ENCODE peak calls at places on chromosomes 7 and 10, in eight cellular contexts. C is HCT116; G is lower lobe of right lung; F is upper lobe of right lung; Q is mesendoderm; L is naive thymus-derived CD4-positive, alpha-beta T cell; Z is IMR-90; W is lung. R is an unnamed sample. For H3K4me1, the result is how much of the 10 kb centered on the place peaks cover.

GRCh38 chr7:46157414-46157813 is 236.3 kb upstream of the IGFBP3 start:
- DNase-seq in G (no peak), C (no peak), W (no peak), F (no peak), Q (no peak), L (no peak), Z (no peak), R (no peak)

GRCh38 chr10:95308389-95309302 is 17.8 kb upstream of the PDLIM1 start:
- DNase-seq in W (peak), L (no peak), F (peak), Q (peak), G (peak), Z (peak), C (peak), R (peak)

GRCh38 chr7:6607651-6608051 is 7.8 kb upstream of the ZNF853 start:
- DNase-seq in G (no peak), L (no peak), Q (no peak), F (peak), Z (no peak), C (no peak), W (no peak), R (no peak)

GRCh38 chr7:130349911-130350782 is 5.5 kb downstream of the CPA5 start:
- DNase-seq in W (no peak), L (no peak), Z (peak), F (no peak), C (no peak), Q (peak), G (no peak), R (no peak)

GRCh38 chr7:90552521-90552920 is 43.6 kb upstream of the CDK14 start:
- DNase-seq in C (no peak), F (no peak), G (no peak), Q (no peak), Z (peak), W (no peak), L (no peak), R (peak)

GRCh38 chr10:24706479-24707118 is 17.1 kb downstream of the ARHGAP21 start:
- DNase-seq in C (no peak), Q (no peak), F (no peak), Z (peak), L (peak), G (no peak), W (no peak), R (peak)

GRCh38 chr10:80025281-80025680 is 53.2 kb upstream of the TMEM254 start:
- DNase-seq in L (no peak), C (no peak), G (no peak), Z (no peak), W (no peak), F (no peak), Q (no peak), R (no peak)

GRCh38 chr10:76433161-76434005 is 1002.0 kb downstream of the LRMDA start:
- DNase-seq in L (no peak), Z (no peak), C (no peak), G (peak), Q (peak), W (peak), F (no peak), R (no peak)

GRCh38 chr10:64648915-64649314 is 1127.7 kb downstream of the REEP3 start:
- DNase-seq in G (no peak), F (no peak), Q (peak), L (no peak), C (peak), W (no peak), Z (no peak), R (peak)

GRCh38 chr7:25846722-25847121 is 305.3 kb upstream of the NFE2L3 start:
- DNase-seq in W (peak), C (no peak), G (no peak), Z (peak), L (no peak), F (no peak), Q (no peak), R (no peak)

GRCh38 chr7:67857698-67858097 is 861.1 kb downstream of the TYW1 start:
- DNase-seq in C (no peak), Z (no peak), G (no peak), L (no peak), Q (no peak), F (no peak), W (no peak), R (peak)

GRCh38 chr7:131607291-131608111 is 51.1 kb upstream of the PODXL start:
- DNase-seq in Q (peak), Z (no peak), G (no peak), F (no peak), W (no peak), L (no peak), C (no peak), R (no peak)

GRCh38 chr10:46014683-46015405 is 15.6 kb downstream of the NCOA4 start:
- DNase-seq in W (no peak), C (no peak), G (no peak), Q (no peak), F (no peak), Z (peak), L (no peak), R (no peak)

GRCh38 chr10:60176900-60177299 is 212.8 kb downstream of the ANK3 start:
- DNase-seq in F (no peak), W (no peak), L (no peak), Z (no peak), Q (no peak), G (no peak), C (no peak), R (no peak)

GRCh38 chr10:78991187-78991586 is 77.6 kb upstream of the ZMIZ1 start:
- DNase-seq in G (no peak), W (no peak), Q (no peak), Z (peak), C (no peak), L (no peak), F (no peak), R (no peak)

GRCh38 chr7:92547579-92547978 is 19.0 kb downstream of the RBM48 start:
- DNase-seq in W (no peak), C (no peak), Q (no peak), G (no peak), L (no peak), Z (no peak), F (no peak), R (no peak)

GRCh38 chr10:12720217-12720981 is 281.1 kb downstream of the CCDC3 start:
- DNase-seq in Z (peak), F (peak), C (peak), L (no peak), G (peak), Q (peak), W (peak), R (peak)

GRCh38 chr10:86651021-86651471 is 3.3 kb upstream of the OPN4 start:
- DNase-seq in G (no peak), L (no peak), Z (no peak), W (no peak), Q (no peak), C (no peak), F (no peak), R (no peak)

GRCh38 chr10:59648711-59649201 is 60.9 kb downstream of the SLC16A9 start:
- DNase-seq in G (no peak), Q (peak), L (no peak), C (no peak), F (no peak), W (no peak), Z (no peak), R (peak)

GRCh38 chr10:47134166-47134565 is 165.8 kb upstream of the GDF10 start:
- DNase-seq in Z (no peak), L (no peak), F (no peak), C (no peak), W (no peak), G (peak), Q (no peak), R (no peak)

DNA sequence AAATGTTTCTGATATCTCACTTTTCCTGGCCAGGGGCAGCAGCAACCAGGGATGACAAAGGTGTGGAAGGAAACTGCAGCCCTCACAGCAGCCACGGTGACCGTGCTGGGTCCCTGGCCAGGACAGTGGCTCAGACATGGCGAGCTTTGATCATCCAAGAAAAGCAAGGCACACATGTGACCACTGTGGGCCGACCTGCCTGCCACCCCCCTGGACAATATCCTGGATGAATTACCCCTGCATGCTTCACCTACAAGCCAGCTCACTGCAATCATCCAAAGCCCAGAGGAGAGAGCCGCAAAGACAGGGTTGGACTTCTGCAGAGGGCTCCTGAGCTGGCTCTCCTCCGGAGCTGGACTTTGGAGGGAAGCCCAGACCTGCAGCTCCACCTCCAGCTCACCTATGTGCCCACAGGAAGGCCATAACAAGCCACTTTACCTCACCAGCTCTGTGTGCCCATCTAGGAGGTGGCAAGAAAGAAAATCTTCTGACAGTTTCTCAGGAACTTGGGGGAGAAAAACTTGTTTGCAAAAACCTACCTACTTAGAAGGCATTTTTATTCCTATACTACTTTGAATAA is 2.7 kb downstream of the CHST15 start:
- DNase-seq in L (no peak), W (peak), F (peak), Z (no peak), C (no peak), G (peak), Q (no peak), R (no peak)
- H3K4me1 ChIP-seq in L (under half), W (under half), F (under half), Z (under half), C (under half), G (half or more), Q (under half), R (under half)

GRCh38 chr7:66150471-66150870 is 35.8 kb downstream of the CRCP start:
- DNase-seq in F (peak), C (no peak), Z (peak), Q (no peak), G (no peak), L (no peak), W (peak), R (no peak)
- H3K4me1 ChIP-seq in F (under half), C (half or more), Z (under half), Q (under half), G (under half), L (under half), W (under half), R (under half)

GRCh38 chr7:140611641-140612040 is 29.0 kb downstream of the DENND2A start:
- DNase-seq in G (no peak), Q (no peak), C (no peak), Z (no peak), F (no peak), L (no peak), W (no peak), R (no peak)
- H3K4me1 ChIP-seq in G (under half), Q (under half), C (under half), Z (under half), F (under half), L (under half), W (under half), R (under half)

DNA sequence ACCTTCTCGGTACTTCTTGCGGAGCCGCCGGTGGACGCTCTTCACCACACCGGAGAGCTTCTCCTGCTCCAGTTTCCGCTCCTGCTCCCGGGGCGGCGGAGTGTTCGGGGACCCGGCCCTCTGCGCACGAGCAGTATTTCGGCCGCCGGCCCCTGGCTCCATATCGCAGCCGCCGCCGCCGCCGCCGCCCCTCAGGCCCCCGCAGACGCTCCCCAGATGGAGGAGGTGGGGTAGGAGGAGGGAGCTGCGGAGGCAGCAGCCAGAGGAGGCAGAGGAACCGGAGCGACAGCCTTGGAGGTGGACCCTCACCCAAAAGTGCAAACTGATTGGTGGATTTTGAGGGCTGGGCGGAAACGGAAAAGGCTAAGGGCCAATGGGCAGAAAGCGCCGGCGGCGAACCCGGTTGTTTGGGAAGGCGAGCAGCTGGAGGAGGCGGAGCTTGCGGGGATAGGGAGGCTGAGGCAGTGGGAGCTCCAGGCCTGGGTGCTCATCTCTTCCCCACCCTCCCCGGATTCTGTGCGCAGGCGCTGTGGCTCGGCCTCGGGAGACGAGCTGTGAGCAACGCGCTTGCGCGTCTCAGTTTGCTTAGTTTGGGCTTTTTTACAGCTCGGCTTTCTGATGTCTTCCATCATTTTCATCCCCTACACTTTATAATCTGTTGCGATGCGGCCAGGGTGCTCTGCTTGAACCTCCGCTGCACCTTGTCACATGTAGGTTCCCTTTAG is 146.9 kb downstream of the GPR85 start:
- DNase-seq in W (peak), L (peak), C (peak), G (peak), Q (peak), Z (peak), F (peak), R (peak)
- H3K4me1 ChIP-seq in W (under half), L (under half), C (under half), G (under half), Q (under half), Z (under half), F (under half), R (under half)

GRCh38 chr7:23369100-23369499 is 70.0 kb downstream of the MALSU1 start:
- DNase-seq in F (no peak), L (no peak), Z (no peak), Q (peak), C (no peak), W (no peak), G (no peak), R (no peak)

GRCh38 chr7:23372671-23373070 is 73.5 kb downstream of the MALSU1 start:
- DNase-seq in Z (no peak), G (no peak), L (no peak), W (no peak), Q (no peak), F (no peak), C (no peak), R (no peak)

GRCh38 chr7:23373151-23374004 is 74.2 kb downstream of the MALSU1 start:
- DNase-seq in Q (no peak), Z (peak), C (no peak), W (no peak), L (no peak), F (no peak), G (no peak), R (no peak)

DNA sequence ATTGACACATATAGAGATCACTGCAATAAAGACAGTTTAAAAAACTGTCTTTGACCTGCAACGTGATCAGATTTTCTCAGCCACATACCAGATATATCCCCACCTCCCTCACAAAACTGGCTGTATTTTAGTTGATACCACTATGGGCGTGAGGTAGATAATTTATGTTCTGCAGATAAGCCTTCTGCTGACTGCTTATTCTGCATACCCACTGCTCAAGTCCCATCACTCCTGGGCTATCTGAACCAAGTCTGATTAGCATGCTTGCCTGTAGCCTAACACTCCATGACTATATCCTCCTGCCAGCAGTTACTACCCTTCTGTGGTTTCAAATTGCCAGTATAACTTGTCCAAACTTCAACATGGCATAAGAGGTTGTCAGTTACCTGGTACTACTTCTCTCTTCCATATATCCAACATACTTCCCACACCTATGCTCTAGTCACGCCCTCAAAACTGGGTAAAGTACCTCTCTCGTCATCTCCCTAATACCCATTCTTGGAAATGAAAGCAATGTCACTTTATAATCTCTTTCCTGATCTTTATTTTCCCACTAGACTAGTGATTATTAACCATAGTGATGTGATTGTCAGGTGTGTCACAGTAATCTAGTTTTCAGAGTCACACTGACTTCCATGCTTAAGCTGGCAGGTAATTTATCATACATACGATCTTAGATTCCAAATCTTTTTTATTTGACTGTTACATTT is 70.7 kb downstream of the MALSU1 start:
- DNase-seq in W (no peak), F (no peak), Z (no peak), L (no peak), C (no peak), Q (peak), G (no peak), R (no peak)
- H3K4me1 ChIP-seq in W (under half), F (under half), Z (under half), L (under half), C (under half), Q (under half), G (under half), R (under half)

GRCh38 chr10:14563359-14563758 is 211.3 kb downstream of the FAM107B start:
- DNase-seq in L (no peak), G (no peak), Q (no peak), Z (no peak), C (no peak), F (no peak), W (no peak), R (no peak)

GRCh38 chr10:14562197-14562596 is 212.5 kb downstream of the FAM107B start:
- DNase-seq in C (no peak), Z (no peak), G (no peak), W (no peak), L (no peak), Q (no peak), F (no peak), R (no peak)

GRCh38 chr10:14560274-14560673 is 214.4 kb downstream of the FAM107B start:
- DNase-seq in G (peak), W (no peak), Z (peak), L (no peak), C (peak), F (peak), Q (peak), R (peak)

GRCh38 chr10:14562615-14563214 is 212.0 kb downstream of the FAM107B start:
- DNase-seq in F (no peak), C (no peak), Z (no peak), L (no peak), G (no peak), W (no peak), Q (no peak), R (no peak)

GRCh38 chr10:14560794-14561765 is 213.6 kb downstream of the FAM107B start:
- DNase-seq in G (no peak), C (no peak), F (no peak), Q (no peak), L (no peak), W (no peak), Z (no peak), R (no peak)
- H3K4me1 ChIP-seq in G (half or more), C (under half), F (under half), Q (under half), L (half or more), W (under half), Z (under half), R (under half)

GRCh38 chr7:142567201-142567600 is 182.1 kb upstream of the PRSS1 start:
- DNase-seq in Z (no peak), W (no peak), C (no peak), L (no peak), G (no peak), Q (no peak), F (no peak), R (no peak)
- H3K4me1 ChIP-seq in Z (under half), W (under half), C (under half), L (under half), G (under half), Q (under half), F (under half), R (under half)

DNA sequence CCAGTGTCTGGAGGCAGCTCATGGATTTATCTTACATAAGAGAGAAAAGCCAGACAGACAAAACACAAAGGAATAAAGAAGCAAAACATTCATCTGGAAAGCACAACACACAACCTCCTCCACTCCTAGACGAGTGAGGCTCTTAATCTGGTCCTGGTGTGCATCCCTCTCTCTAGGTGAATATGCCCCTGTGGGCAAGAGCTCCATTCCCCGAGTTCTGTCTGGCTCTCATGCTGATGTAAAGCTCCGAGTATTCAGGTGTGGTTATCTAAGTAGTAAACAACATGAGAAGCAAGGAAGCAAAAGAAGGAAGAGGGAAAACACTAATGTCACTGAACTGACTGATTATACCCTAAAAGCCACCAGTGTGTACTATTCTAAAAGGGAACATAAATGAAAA is 47.9 kb upstream of the FEZF1 start:
- DNase-seq in L (no peak), W (no peak), G (no peak), Q (peak), C (no peak), Z (no peak), F (no peak), R (no peak)
- H3K4me1 ChIP-seq in L (under half), W (under half), G (under half), Q (under half), C (under half), Z (under half), F (under half), R (under half)

GRCh38 chr7:127651556-127652332 is at the start of gene SND1:
- DNase-seq in G (peak), L (peak), F (peak), Z (peak), W (peak), C (peak), Q (peak), R (peak)

GRCh38 chr7:127650842-127651555 is 995 bp upstream of the SND1 start:
- DNase-seq in F (no peak), Q (peak), C (no peak), L (peak), G (no peak), Z (peak), W (no peak), R (no peak)

GRCh38 chr7:127644484-127644883 is 7.5 kb upstream of the SND1 start:
- DNase-seq in F (no peak), Q (no peak), L (no peak), W (no peak), Z (peak), C (no peak), G (no peak), R (no peak)

GRCh38 chr7:127648986-127649385 is 3.0 kb upstream of the SND1 start:
- DNase-seq in L (no peak), Q (no peak), F (no peak), W (no peak), C (no peak), G (no peak), Z (no peak), R (no peak)

DNA sequence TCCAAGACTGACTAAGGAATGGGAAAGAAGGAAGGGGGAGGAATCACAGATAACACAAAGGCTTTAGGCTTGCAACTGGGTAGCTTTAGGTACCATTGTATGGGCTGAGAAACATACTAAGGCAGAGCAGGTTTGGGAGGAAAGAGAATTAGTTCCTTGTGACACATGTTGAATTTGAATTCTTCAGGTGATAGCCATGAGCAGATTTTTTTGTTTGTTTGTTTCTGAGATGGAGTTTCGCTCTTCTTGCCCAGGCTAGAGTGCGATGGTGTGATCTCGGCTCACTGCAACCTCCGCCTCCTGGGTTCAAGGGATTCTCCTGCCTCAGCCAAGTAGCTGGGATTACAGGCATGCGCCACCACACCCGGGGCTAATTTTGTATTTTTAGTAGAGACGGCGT is 4.4 kb upstream of the SND1 start:
- DNase-seq in W (no peak), F (no peak), L (no peak), Q (no peak), C (no peak), G (no peak), Z (no peak), R (no peak)
- H3K4me1 ChIP-seq in W (under half), F (under half), L (under half), Q (under half), C (under half), G (under half), Z (under half), R (under half)

R was measured in A673.